ENCODE peak calls at places on chromosomes 16 and 17, in nine cellular contexts. Z is non-pigmented ciliary epithelial cell; Y is dermis microvascular lymphatic vessel endothelial cell; Q is amygdala; W is ELR; U is globus pallidus; V is effector memory CD4-positive, alpha-beta T cell; H is T-helper 2 cell; C is naive thymus-derived CD8-positive, alpha-beta T cell. J is an unnamed sample.

GRCh38 chr17:68228817-68229570 is 18.8 kb upstream of the AMZ2 start:
- DNase-seq in Z (no peak), Y (no peak), Q (no peak), W (no peak), U (no peak), V (no peak), H (no peak), C (no peak), J (no peak)

GRCh38 chr16:10226672-10227306 is 44.6 kb upstream of the GRIN2A start:
- DNase-seq in Z (no peak), Y (no peak), Q (no peak), W (no peak), U (no peak), V (no peak), H (no peak), C (no peak), J (no peak)

GRCh38 chr17:58005031-58005727 is 1.9 kb downstream of the SRSF1 start:
- DNase-seq in Z (no peak), Y (no peak), Q (no peak), W (no peak), U (no peak), V (no peak), H (no peak), C (no peak), J (no peak)

GRCh38 chr16:82094942-82095540 is 60.0 kb downstream of the HSD17B2 start:
- DNase-seq in Z (no peak), Y (no peak), Q (no peak), W (no peak), U (no peak), V (no peak), H (no peak), C (no peak), J (no peak)

GRCh38 chr17:28597606-28598383 is 1.0 kb downstream of the SPAG5 start:
- DNase-seq in Z (no peak), Y (no peak), Q (no peak), W (no peak), U (no peak), V (no peak), H (no peak), C (no peak), J (no peak)

GRCh38 chr17:75124041-75124818 is 7.3 kb downstream of the NT5C start:
- DNase-seq in Z (no peak), Y (peak), Q (no peak), W (peak), U (no peak), V (peak), H (no peak), C (no peak), J (no peak)

GRCh38 chr17:1562178-1562643 is 381 bp downstream of the PITPNA start:
- DNase-seq in Z (no peak), Y (no peak), Q (no peak), W (peak), U (no peak), V (no peak), H (no peak), C (no peak), J (no peak)

GRCh38 chr17:81166033-81166472 is at the start of gene AATK:
- DNase-seq in Z (no peak), Y (no peak), Q (no peak), W (no peak), U (no peak), V (no peak), H (no peak), C (no peak), J (no peak)